ENCODE peak calls at places on chromosomes 3 and 15, in four cellular contexts. F is NCI-H1694 treated with DMSO at 0.1 percent for 48 hours; R is CD4-positive, alpha-beta T cell; H is EH. Q is an unnamed sample.

GRCh38 chr3:59064728-59065127 is 14.9 kb upstream of the CFAP20DC start:
- DNase-seq in F (no peak), R (no peak), H (no peak), Q (no peak)

GRCh38 chr3:39668420-39668819 is 141.0 kb upstream of the MYRIP start:
- DNase-seq in F (peak; percentile 0), R (no peak), H (peak; percentile 55), Q (no peak)

GRCh38 chr15:74409225-74409624 is 24.5 kb downstream of the SEMA7A start:
- DNase-seq in F (no peak), R (no peak), H (no peak), Q (no peak)

GRCh38 chr3:188683032-188683491 is 488.7 kb upstream of the TPRG1 start:
- DNase-seq in F (no peak), R (no peak), H (peak; percentile 95), Q (peak; percentile 66)

GRCh38 chr3:138468886-138469285 is 34.5 kb downstream of the ESYT3 start:
- DNase-seq in F (no peak), R (no peak), H (peak; percentile 88), Q (peak; percentile 71)

GRCh38 chr15:29784413-29784812 is 37.9 kb downstream of the TJP1 start:
- DNase-seq in F (no peak), R (no peak), H (no peak), Q (no peak)

GRCh38 chr3:47781326-47781684 is 388 bp downstream of the SMARCC1 start:
- DNase-seq in F (no peak), R (peak; percentile 46), H (peak; percentile 45), Q (peak; percentile 73)

GRCh38 chr3:54837964-54838363 is 89.9 kb downstream of the LRTM1 start:
- DNase-seq in F (peak; percentile 11), R (no peak), H (peak; percentile 52), Q (no peak)

GRCh38 chr3:85801955-85802354 is 843.2 kb downstream of the CADM2 start:
- DNase-seq in F (peak; percentile 0), R (no peak), H (no peak), Q (no peak)

GRCh38 chr3:178302966-178303930 is 233.0 kb upstream of the KCNMB2 start:
- DNase-seq in F (no peak), R (no peak), H (peak; percentile 19), Q (no peak)

GRCh38 chr15:39828374-39828931 is 45.8 kb upstream of the FSIP1 start:
- DNase-seq in F (no peak), R (no peak), H (peak; percentile 68), Q (no peak)

GRCh38 chr15:81511160-81511559 is 137.1 kb upstream of the TMC3 start:
- DNase-seq in F (no peak), R (no peak), H (peak; percentile 65), Q (no peak)

GRCh38 chr3:195757371-195757770 is 36.6 kb downstream of the MUC20 start:
- DNase-seq in F (no peak), R (no peak), H (peak; percentile 6), Q (no peak)

GRCh38 chr3:50210510-50211367 is 5.7 kb downstream of the SLC38A3 start:
- DNase-seq in F (no peak), R (no peak), H (no peak), Q (no peak)

GRCh38 chr3:11903447-11903846 is 56.8 kb upstream of the TAMM41 start:
- DNase-seq in F (no peak), R (no peak), H (no peak), Q (no peak)

GRCh38 chr3:105473521-105474223 is 107.0 kb downstream of the ALCAM start:
- DNase-seq in F (no peak), R (no peak), H (peak; percentile 91), Q (no peak)

GRCh38 chr15:91254766-91255165 is 154.7 kb downstream of the SV2B start:
- DNase-seq in F (no peak), R (no peak), H (no peak), Q (no peak)

GRCh38 chr3:20145874-20146273 is 40.1 kb downstream of the SGO1 start:
- DNase-seq in F (no peak), R (no peak), H (no peak), Q (no peak)

GRCh38 chr3:144270100-144270499 is 298.5 kb downstream of the DIPK2A start:
- DNase-seq in F (no peak), R (no peak), H (no peak), Q (peak; percentile 11)

GRCh38 chr3:116966649-116967048 is 257.1 kb downstream of the TUSC7 start:
- DNase-seq in F (no peak), R (no peak), H (no peak), Q (no peak)

GRCh38 chr3:171679011-171679492 is 131.2 kb downstream of the PLD1 start:
- DNase-seq in F (no peak), R (no peak), H (no peak), Q (no peak)

Q was measured in psoas muscle.